ENCODE peak calls at places on chromosome 11, in eight cellular contexts. One of them, this sample, is unnamed. For H3K4me1, the result is how much of the 10 kb centered on the place peaks cover.

GRCh38 chr11:102539567-102539966 is 9.0 kb upstream of the MMP7 start:
- DNase-seq in IMR-90: no peak
- DNase-seq in tibial artery: no peak
- DNase-seq in CD8-positive, alpha-beta T cell: no peak
- DNase-seq in suprapubic skin: no peak
- DNase-seq in kidney: no peak
- DNase-seq in heart left ventricle: no peak
- DNase-seq in A549: no peak
- DNase-seq in this sample: no peak

GRCh38 chr11:27196040-27196897 is 155.7 kb downstream of the BBOX1 start:
- DNase-seq in A549: no peak
- DNase-seq in tibial artery: no peak
- DNase-seq in kidney: no peak
- DNase-seq in suprapubic skin: no peak
- DNase-seq in CD8-positive, alpha-beta T cell: no peak
- DNase-seq in IMR-90: no peak
- DNase-seq in heart left ventricle: no peak
- DNase-seq in this sample: no peak

GRCh38 chr11:61706452-61707400 is 26.5 kb downstream of the DAGLA start:
- DNase-seq in IMR-90: no peak
- DNase-seq in tibial artery: no peak
- DNase-seq in CD8-positive, alpha-beta T cell: no peak
- DNase-seq in kidney: no peak
- DNase-seq in suprapubic skin: no peak
- DNase-seq in A549: no peak
- DNase-seq in heart left ventricle: no peak
- DNase-seq in this sample: no peak

GRCh38 chr11:121645596-121645995 is 192.8 kb upstream of the SORL1-AS1 start:
- DNase-seq in CD8-positive, alpha-beta T cell: no peak
- DNase-seq in kidney: no peak
- DNase-seq in IMR-90: peak
- DNase-seq in suprapubic skin: no peak
- DNase-seq in tibial artery: no peak
- DNase-seq in heart left ventricle: no peak
- DNase-seq in A549: no peak
- DNase-seq in this sample: no peak

GRCh38 chr11:30825723-30826122 is 239.6 kb upstream of the MPPED2 start:
- DNase-seq in tibial artery: no peak
- DNase-seq in heart left ventricle: no peak
- DNase-seq in CD8-positive, alpha-beta T cell: no peak
- DNase-seq in A549: no peak
- DNase-seq in IMR-90: no peak
- DNase-seq in suprapubic skin: no peak
- DNase-seq in kidney: no peak
- DNase-seq in this sample: no peak

GRCh38 chr11:109140426-109140825 is 281.6 kb upstream of the C11orf87 start:
- DNase-seq in heart left ventricle: no peak
- DNase-seq in tibial artery: no peak
- DNase-seq in A549: no peak
- DNase-seq in kidney: no peak
- DNase-seq in suprapubic skin: no peak
- DNase-seq in CD8-positive, alpha-beta T cell: no peak
- DNase-seq in IMR-90: no peak
- DNase-seq in this sample: no peak

GRCh38 chr11:76153609-76153949 is 52.7 kb downstream of the WNT11 start:
- DNase-seq in kidney: no peak
- DNase-seq in suprapubic skin: no peak
- DNase-seq in IMR-90: peak
- DNase-seq in tibial artery: no peak
- DNase-seq in A549: no peak
- DNase-seq in CD8-positive, alpha-beta T cell: no peak
- DNase-seq in heart left ventricle: no peak
- DNase-seq in this sample: no peak

GRCh38 chr11:13534358-13534757 is 38.6 kb upstream of the PTH start:
- DNase-seq in kidney: no peak
- DNase-seq in suprapubic skin: no peak
- DNase-seq in tibial artery: no peak
- DNase-seq in CD8-positive, alpha-beta T cell: no peak
- DNase-seq in IMR-90: no peak
- DNase-seq in A549: no peak
- DNase-seq in heart left ventricle: no peak
- DNase-seq in this sample: no peak

GRCh38 chr11:35842958-35843357 is 100.9 kb upstream of the LDLRAD3 start:
- DNase-seq in IMR-90: no peak
- DNase-seq in tibial artery: no peak
- DNase-seq in kidney: no peak
- DNase-seq in CD8-positive, alpha-beta T cell: no peak
- DNase-seq in A549: no peak
- DNase-seq in heart left ventricle: no peak
- DNase-seq in suprapubic skin: no peak
- DNase-seq in this sample: no peak

GRCh38 chr11:1151366-1152315 is 6.1 kb upstream of the MUC5AC start:
- DNase-seq in CD8-positive, alpha-beta T cell: peak
- DNase-seq in A549: peak
- DNase-seq in IMR-90: no peak
- DNase-seq in heart left ventricle: no peak
- DNase-seq in suprapubic skin: no peak
- DNase-seq in kidney: peak
- DNase-seq in tibial artery: no peak
- DNase-seq in this sample: no peak

GRCh38 chr11:113119074-113119473 is 157.9 kb downstream of the NCAM1 start:
- DNase-seq in suprapubic skin: no peak
- DNase-seq in heart left ventricle: no peak
- DNase-seq in IMR-90: no peak
- DNase-seq in CD8-positive, alpha-beta T cell: no peak
- DNase-seq in tibial artery: no peak
- DNase-seq in A549: no peak
- DNase-seq in kidney: no peak
- DNase-seq in this sample: no peak

GRCh38 chr11:66192181-66192888 is 76.1 kb upstream of the RAB1B start:
- DNase-seq in A549: no peak
- DNase-seq in CD8-positive, alpha-beta T cell: no peak
- DNase-seq in IMR-90: no peak
- DNase-seq in tibial artery: no peak
- DNase-seq in heart left ventricle: no peak
- DNase-seq in suprapubic skin: no peak
- DNase-seq in kidney: no peak
- DNase-seq in this sample: no peak

GRCh38 chr11:71948314-71949027 is 19.6 kb downstream of the RNF121 start:
- DNase-seq in heart left ventricle: no peak
- DNase-seq in suprapubic skin: no peak
- DNase-seq in CD8-positive, alpha-beta T cell: no peak
- DNase-seq in kidney: no peak
- DNase-seq in A549: peak
- DNase-seq in IMR-90: no peak
- DNase-seq in tibial artery: no peak
- DNase-seq in this sample: no peak

GRCh38 chr11:67284811-67285540 is 4.1 kb upstream of the ANKRD13D start:
- DNase-seq in CD8-positive, alpha-beta T cell: no peak
- DNase-seq in suprapubic skin: no peak
- DNase-seq in kidney: peak
- DNase-seq in heart left ventricle: peak
- DNase-seq in tibial artery: no peak
- DNase-seq in A549: no peak
- DNase-seq in IMR-90: no peak
- DNase-seq in this sample: peak

GRCh38 chr11:829116-829945 is 1.6 kb downstream of the CRACR2B start:
- DNase-seq in heart left ventricle: no peak
- DNase-seq in suprapubic skin: no peak
- DNase-seq in IMR-90: no peak
- DNase-seq in CD8-positive, alpha-beta T cell: no peak
- DNase-seq in tibial artery: no peak
- DNase-seq in kidney: peak
- DNase-seq in A549: no peak
- DNase-seq in this sample: no peak

GRCh38 chr11:27444801-27445215 is 27.8 kb downstream of the LGR4 start:
- DNase-seq in heart left ventricle: no peak
- DNase-seq in IMR-90: no peak
- DNase-seq in A549: no peak
- DNase-seq in suprapubic skin: no peak
- DNase-seq in CD8-positive, alpha-beta T cell: no peak
- DNase-seq in kidney: no peak
- DNase-seq in tibial artery: no peak
- DNase-seq in this sample: no peak

DNA sequence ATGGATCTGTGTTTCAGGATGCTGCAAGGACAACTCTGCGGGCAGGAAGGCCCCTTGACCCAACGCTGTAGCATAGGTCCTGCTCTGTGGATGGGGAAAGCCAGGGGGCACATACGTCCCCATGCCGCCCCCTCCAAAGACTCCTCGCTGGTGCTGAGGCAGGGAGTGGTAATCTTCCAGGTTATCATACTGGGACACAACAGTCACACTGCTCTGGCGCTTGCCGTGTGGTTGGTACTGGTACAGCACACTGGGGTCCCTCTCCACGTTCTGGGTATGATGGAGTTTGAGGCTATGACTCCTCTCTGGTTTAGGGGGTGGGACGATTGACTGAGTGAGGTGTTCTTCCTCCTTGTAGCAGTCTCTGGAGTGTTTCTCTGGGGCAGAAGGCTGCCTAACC is 26.2 kb upstream of the TP53AIP1 start:
- DNase-seq in CD8-positive, alpha-beta T cell: no peak
- DNase-seq in A549: no peak
- DNase-seq in suprapubic skin: no peak
- DNase-seq in tibial artery: no peak
- DNase-seq in IMR-90: no peak
- DNase-seq in kidney: peak
- DNase-seq in heart left ventricle: no peak
- DNase-seq in this sample: no peak
- H3K27ac ChIP-seq in CD8-positive, alpha-beta T cell: no peak
- H3K27ac ChIP-seq in A549: no peak
- H3K27ac ChIP-seq in suprapubic skin: no peak
- H3K27ac ChIP-seq in tibial artery: no peak
- H3K27ac ChIP-seq in IMR-90: no peak
- H3K27ac ChIP-seq in kidney: no peak
- H3K27ac ChIP-seq in heart left ventricle: no peak
- H3K27ac ChIP-seq in this sample: no peak

DNA sequence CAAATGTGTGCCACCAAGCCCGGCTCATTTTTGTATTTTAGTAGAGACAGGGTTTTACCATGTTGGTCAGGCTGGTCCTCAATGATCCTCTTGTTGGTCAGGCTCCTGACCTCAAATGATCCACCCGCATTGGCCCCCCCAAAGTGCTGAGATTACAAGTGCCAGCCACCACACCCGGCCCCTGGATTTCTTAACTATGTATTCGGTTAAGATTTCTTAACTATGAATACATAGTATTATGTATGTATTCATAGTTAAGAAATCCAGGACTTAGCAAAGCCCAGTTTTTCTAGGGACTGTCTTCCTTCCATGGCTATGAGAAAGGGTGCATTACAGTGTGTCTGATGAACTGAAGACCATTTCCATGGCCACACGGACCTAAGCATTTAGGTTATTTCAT is 1.7 kb downstream of the C11orf91 start:
- DNase-seq in CD8-positive, alpha-beta T cell: no peak
- DNase-seq in suprapubic skin: no peak
- DNase-seq in A549: no peak
- DNase-seq in kidney: no peak
- DNase-seq in tibial artery: no peak
- DNase-seq in heart left ventricle: no peak
- DNase-seq in IMR-90: no peak
- DNase-seq in this sample: no peak
- H3K4me1 ChIP-seq in CD8-positive, alpha-beta T cell: under half
- H3K4me1 ChIP-seq in suprapubic skin: half or more
- H3K4me1 ChIP-seq in A549: half or more
- H3K4me1 ChIP-seq in kidney: under half
- H3K4me1 ChIP-seq in tibial artery: under half
- H3K4me1 ChIP-seq in heart left ventricle: half or more
- H3K4me1 ChIP-seq in IMR-90: under half
- H3K4me1 ChIP-seq in this sample: under half

GRCh38 chr11:128688896-128689546 is 4.9 kb upstream of the FLI1 start:
- DNase-seq in CD8-positive, alpha-beta T cell: no peak
- DNase-seq in suprapubic skin: no peak
- DNase-seq in IMR-90: no peak
- DNase-seq in kidney: no peak
- DNase-seq in heart left ventricle: no peak
- DNase-seq in tibial artery: no peak
- DNase-seq in A549: no peak
- DNase-seq in this sample: no peak

GRCh38 chr11:128691802-128692749 is 1.8 kb upstream of the FLI1 start:
- DNase-seq in A549: no peak
- DNase-seq in kidney: peak
- DNase-seq in suprapubic skin: peak
- DNase-seq in CD8-positive, alpha-beta T cell: no peak
- DNase-seq in IMR-90: no peak
- DNase-seq in tibial artery: no peak
- DNase-seq in heart left ventricle: no peak
- DNase-seq in this sample: no peak

GRCh38 chr11:128690746-128691091 is 3.2 kb upstream of the FLI1 start:
- DNase-seq in suprapubic skin: no peak
- DNase-seq in tibial artery: peak
- DNase-seq in CD8-positive, alpha-beta T cell: no peak
- DNase-seq in kidney: peak
- DNase-seq in A549: no peak
- DNase-seq in IMR-90: no peak
- DNase-seq in heart left ventricle: peak
- DNase-seq in this sample: no peak

GRCh38 chr11:128689586-128689945 is 4.3 kb upstream of the FLI1 start:
- DNase-seq in tibial artery: no peak
- DNase-seq in heart left ventricle: peak
- DNase-seq in CD8-positive, alpha-beta T cell: no peak
- DNase-seq in suprapubic skin: peak
- DNase-seq in A549: no peak
- DNase-seq in IMR-90: no peak
- DNase-seq in kidney: no peak
- DNase-seq in this sample: no peak

DNA sequence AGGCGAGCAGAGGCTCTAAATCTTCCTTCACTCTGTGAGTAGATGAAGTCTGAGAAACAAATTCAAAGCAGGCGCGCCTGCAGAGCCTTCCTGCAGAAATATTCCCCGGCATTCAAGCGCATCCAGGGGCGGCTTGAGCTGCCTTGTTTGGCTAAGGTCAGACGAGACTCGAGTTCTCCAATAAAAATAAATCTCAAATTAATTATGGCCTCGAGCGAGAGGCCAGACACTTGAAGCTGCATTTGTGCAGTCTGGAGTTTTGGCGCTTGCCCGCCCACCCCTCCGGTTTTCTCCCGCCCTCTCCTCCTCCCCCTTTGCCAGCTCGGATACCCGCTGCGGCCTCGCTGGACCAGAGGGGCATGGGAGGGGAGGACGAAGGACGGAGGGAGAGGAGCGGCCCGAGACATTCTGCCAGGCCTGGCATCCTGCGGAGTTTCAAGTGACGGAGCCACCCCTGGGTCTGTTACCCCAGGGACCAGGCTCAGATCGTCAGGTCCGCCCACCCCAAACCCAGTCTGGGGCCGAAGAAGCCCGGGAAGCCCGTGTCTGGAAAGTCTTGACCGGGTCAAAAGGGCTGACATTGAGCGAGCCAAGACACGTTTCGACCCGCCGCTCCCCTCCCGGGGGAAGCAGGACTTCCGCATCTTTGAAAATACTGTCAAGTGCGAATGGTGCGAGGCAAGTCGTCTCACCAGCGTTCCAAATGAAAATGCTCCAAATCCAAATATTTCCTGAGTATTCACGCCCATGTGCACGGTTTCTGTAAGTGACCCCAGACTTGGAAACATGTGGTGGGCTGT is 3.7 kb upstream of the FLI1 start:
- DNase-seq in kidney: peak
- DNase-seq in A549: no peak
- DNase-seq in suprapubic skin: no peak
- DNase-seq in CD8-positive, alpha-beta T cell: no peak
- DNase-seq in IMR-90: no peak
- DNase-seq in heart left ventricle: peak
- DNase-seq in tibial artery: no peak
- DNase-seq in this sample: no peak
- H3K4me3 ChIP-seq in kidney: no peak
- H3K4me3 ChIP-seq in A549: no peak
- H3K4me3 ChIP-seq in suprapubic skin: peak
- H3K4me3 ChIP-seq in CD8-positive, alpha-beta T cell: no peak
- H3K4me3 ChIP-seq in IMR-90: no peak
- H3K4me3 ChIP-seq in heart left ventricle: peak
- H3K4me3 ChIP-seq in tibial artery: peak
- H3K4me3 ChIP-seq in this sample: no peak

GRCh38 chr11:68978626-68978930 is 2.2 kb downstream of the MRGPRD start:
- DNase-seq in heart left ventricle: no peak
- DNase-seq in IMR-90: no peak
- DNase-seq in CD8-positive, alpha-beta T cell: no peak
- DNase-seq in kidney: no peak
- DNase-seq in A549: no peak
- DNase-seq in tibial artery: no peak
- DNase-seq in suprapubic skin: no peak
- DNase-seq in this sample: no peak
- H3K27ac ChIP-seq in heart left ventricle: no peak
- H3K27ac ChIP-seq in IMR-90: no peak
- H3K27ac ChIP-seq in CD8-positive, alpha-beta T cell: no peak
- H3K27ac ChIP-seq in kidney: no peak
- H3K27ac ChIP-seq in A549: no peak
- H3K27ac ChIP-seq in tibial artery: no peak
- H3K27ac ChIP-seq in suprapubic skin: no peak
- H3K27ac ChIP-seq in this sample: no peak